ENCODE peak calls at places on chromosomes 11 and 22, in six cellular contexts. M is stimulated activated naive B cell treated with anti-CD40 and anti-IgM and Interleukin-4, amounts not matched to agents 10 μg/mL and 1 μg/mL and 100 μg/mL, for 72 hours; L is DMS153; R is activated CD4-positive, alpha-beta T cell treated with anti-CD3 and anti-CD28 coated beads for 24 hours; Y is NCI-H1105; Q is left lung. E is an unnamed sample.

GRCh38 chr22:46479046-46479445 is 58.4 kb downstream of the CELSR1 start:
- DNase-seq in R (no peak), M (no peak), Y (no peak), Q (no peak), L (no peak), E (no peak)

GRCh38 chr11:124113890-124114289 is 1.4 kb upstream of the VWA5A start:
- DNase-seq in M (no peak), L (no peak), Y (no peak), R (no peak), Q (peak), E (no peak)

GRCh38 chr11:27241316-27242122 is 121.5 kb downstream of the CCDC34 start:
- DNase-seq in R (no peak), Y (no peak), M (no peak), L (no peak), Q (no peak), E (no peak)

GRCh38 chr11:46537851-46538295 is 56.0 kb downstream of the AMBRA1 start:
- DNase-seq in Q (peak), R (peak), L (peak), Y (peak), M (peak), E (no peak)

GRCh38 chr11:875769-876301 is 33.2 kb downstream of the TSPAN4 start:
- DNase-seq in L (no peak), Y (no peak), M (no peak), Q (no peak), R (no peak), E (no peak)

GRCh38 chr11:8777907-8778767 is 95.5 kb downstream of the RPL27A start:
- DNase-seq in Q (no peak), R (no peak), L (no peak), M (no peak), Y (no peak), E (no peak)

GRCh38 chr11:76695133-76695532 is 24.6 kb upstream of the LRRC32 start:
- DNase-seq in R (no peak), M (no peak), Y (no peak), L (no peak), Q (no peak), E (no peak)

GRCh38 chr11:6531267-6531752 is 34.2 kb downstream of the DNHD1 start:
- DNase-seq in R (no peak), Y (peak), Q (no peak), L (no peak), M (no peak), E (no peak)

GRCh38 chr22:47299211-47299878 is 536.9 kb downstream of the TBC1D22A start:
- DNase-seq in Q (no peak), R (no peak), Y (no peak), M (no peak), L (no peak), E (no peak)

GRCh38 chr11:123547180-123547579 is 107.2 kb downstream of the SCN3B start:
- DNase-seq in Y (no peak), L (no peak), Q (no peak), R (no peak), M (peak), E (no peak)

GRCh38 chr11:68691402-68691784 is 7.0 kb downstream of the GAL start:
- DNase-seq in M (no peak), Q (no peak), R (no peak), L (no peak), Y (no peak), E (no peak)

GRCh38 chr11:116840746-116841296 is 3.4 kb upstream of the APOA1 start:
- DNase-seq in Y (no peak), L (no peak), R (no peak), Q (no peak), M (no peak), E (no peak)

GRCh38 chr22:46366801-46367706 is 31.5 kb downstream of the TRMU start:
- DNase-seq in L (no peak), M (no peak), Q (no peak), R (no peak), Y (no peak), E (no peak)

E was measured in non-pigmented ciliary epithelial cell.